ENCODE peak calls at places on chromosomes 3 and 15, in ten cellular contexts. O is endothelial cell, Y is foreskin fibroblast, R is neural crest cell, D is dorsolateral prefrontal cortex, I is heart left ventricle, A is NT2/D1, P is neural progenitor cell, L is stomach, V is cardiac muscle cell. H is an unnamed sample.

GRCh38 chr3:14299767-14300166 is 102.6 kb upstream of the SLC6A6 start:
- DNase-seq in I (no peak), D (no peak), V (no peak), L (no peak), R (no peak), Y (no peak), O (no peak), P (no peak), A (no peak), H (no peak)

GRCh38 chr15:70164910-70165791 is 67.4 kb upstream of the TLE3 start:
- DNase-seq in A (no peak), O (no peak), D (no peak), V (no peak), I (peak), R (no peak), L (peak), P (peak), Y (no peak), H (no peak)

GRCh38 chr15:62046064-62046779 is 14.0 kb downstream of the VPS13C start:
- DNase-seq in Y (no peak), O (no peak), A (no peak), L (no peak), R (no peak), P (no peak), V (no peak), I (no peak), D (no peak), H (no peak)

GRCh38 chr15:76566276-76566675 is 229.7 kb downstream of the ISL2 start:
- DNase-seq in O (no peak), P (no peak), Y (peak), R (no peak), I (no peak), L (no peak), D (no peak), A (no peak), V (no peak), H (no peak)

GRCh38 chr15:66053991-66054390 is 184.7 kb downstream of the RAB11A start:
- DNase-seq in Y (no peak), V (no peak), D (no peak), P (no peak), L (no peak), O (no peak), I (peak), R (no peak), A (no peak), H (no peak)

GRCh38 chr3:12898290-12898979 is 57.1 kb upstream of the RPL32 start:
- DNase-seq in O (no peak), P (no peak), A (no peak), V (no peak), Y (no peak), D (no peak), L (no peak), I (peak), R (no peak), H (no peak)

GRCh38 chr3:149941186-149941585 is 29.5 kb downstream of the PFN2 start:
- DNase-seq in R (no peak), I (no peak), V (no peak), A (no peak), P (no peak), L (no peak), O (no peak), Y (peak), D (no peak), H (no peak)

GRCh38 chr3:190673157-190673556 is 159.3 kb downstream of the IL1RAP start:
- DNase-seq in D (no peak), A (no peak), R (no peak), L (no peak), O (no peak), P (no peak), I (no peak), Y (no peak), V (peak), H (no peak)

GRCh38 chr15:55630921-55631320 is 42.8 kb upstream of the PYGO1 start:
- DNase-seq in I (no peak), D (no peak), A (no peak), R (no peak), L (no peak), O (no peak), Y (no peak), V (no peak), P (no peak), H (no peak)

GRCh38 chr3:144121661-144122060 is 150.0 kb downstream of the DIPK2A start:
- DNase-seq in O (no peak), A (no peak), D (no peak), L (no peak), V (no peak), P (no peak), Y (no peak), I (no peak), R (no peak), H (no peak)

GRCh38 chr3:56323986-56324420 is 144.3 kb downstream of the ERC2 start:
- DNase-seq in L (no peak), V (peak), O (no peak), A (no peak), R (no peak), Y (peak), I (no peak), D (no peak), P (peak), H (no peak)

GRCh38 chr3:32297366-32297765 is 58.9 kb downstream of the CMTM8 start:
- DNase-seq in O (no peak), V (no peak), D (no peak), Y (no peak), R (no peak), P (no peak), A (no peak), I (no peak), L (no peak), H (no peak)

GRCh38 chr15:58521293-58521991 is 89.7 kb downstream of the LIPC start:
- DNase-seq in D (peak), Y (peak), A (peak), R (no peak), O (peak), P (no peak), L (no peak), I (peak), V (peak), H (peak)

GRCh38 chr15:99566157-99566900 is 545 bp downstream of the MEF2A start:
- DNase-seq in V (no peak), D (no peak), Y (peak), R (peak), P (peak), L (no peak), I (peak), A (no peak), O (peak), H (peak)

GRCh38 chr15:22808240-22808639 is 21.8 kb downstream of the NIPA1 start:
- DNase-seq in I (no peak), A (no peak), O (no peak), D (no peak), V (no peak), L (peak), P (no peak), Y (no peak), R (no peak), H (no peak)

GRCh38 chr3:195184716-195185421 is 86.1 kb downstream of the XXYLT1 start:
- DNase-seq in A (no peak), V (no peak), D (no peak), L (no peak), I (no peak), Y (no peak), O (no peak), P (no peak), R (no peak), H (no peak)

GRCh38 chr3:89474333-89475130 is 367.1 kb downstream of the EPHA3 start:
- DNase-seq in I (no peak), L (no peak), Y (no peak), V (no peak), R (no peak), D (no peak), A (no peak), P (no peak), O (no peak), H (no peak)

GRCh38 chr3:191987951-191988350 is 527.0 kb downstream of the PYDC2 start:
- DNase-seq in Y (no peak), D (no peak), P (no peak), L (no peak), V (no peak), R (no peak), O (no peak), A (no peak), I (no peak), H (no peak)

GRCh38 chr15:26235864-26236263 is 372.7 kb upstream of the ATP10A start:
- DNase-seq in I (no peak), Y (no peak), D (no peak), L (no peak), O (no peak), A (no peak), P (peak), V (no peak), R (no peak), H (no peak)

GRCh38 chr3:142676151-142676550 is 47.7 kb upstream of the TRPC1 start:
- DNase-seq in D (no peak), V (no peak), O (no peak), A (no peak), I (no peak), P (no peak), Y (no peak), R (no peak), L (no peak), H (no peak)

GRCh38 chr3:26271848-26272247 is 350.7 kb upstream of the LRRC3B start:
- DNase-seq in P (no peak), A (no peak), V (no peak), Y (no peak), R (no peak), L (no peak), O (no peak), I (no peak), D (no peak), H (no peak)

GRCh38 chr3:127692501-127693335 is 20.0 kb downstream of the ABTB1 start:
- DNase-seq in R (no peak), V (no peak), P (no peak), O (no peak), Y (no peak), D (peak), L (no peak), A (no peak), I (peak), H (no peak)

GRCh38 chr15:101025896-101026631 is 106.9 kb downstream of the LRRK1 start:
- DNase-seq in I (peak), L (peak), R (peak), P (no peak), O (no peak), A (no peak), D (no peak), Y (no peak), V (no peak), H (no peak)

GRCh38 chr15:36468746-36469145 is 110.7 kb upstream of the CDIN1 start:
- DNase-seq in A (no peak), V (peak), R (no peak), P (no peak), I (peak), O (no peak), D (no peak), L (no peak), Y (peak), H (no peak)

GRCh38 chr15:64623347-64624024 is 151.9 kb downstream of the RBPMS2 start:
- DNase-seq in O (no peak), R (no peak), V (no peak), I (no peak), D (peak), Y (peak), A (no peak), P (no peak), L (no peak), H (no peak)

GRCh38 chr15:56817690-56818089 is 84.4 kb upstream of the ZNF280D start:
- DNase-seq in A (no peak), O (no peak), L (no peak), P (no peak), D (no peak), Y (peak), I (no peak), R (no peak), V (no peak), H (no peak)

GRCh38 chr15:63686352-63686751 is 89.2 kb downstream of the FBXL22 start:
- DNase-seq in Y (no peak), A (no peak), V (no peak), R (no peak), P (no peak), I (no peak), O (no peak), L (no peak), D (no peak), H (no peak)

GRCh38 chr15:62549345-62549970 is 384.4 kb upstream of the C2CD4B start:
- DNase-seq in O (peak), R (peak), V (peak), I (no peak), A (peak), Y (peak), P (peak), D (no peak), L (peak), H (no peak)

GRCh38 chr3:109702252-109702651 is 364.9 kb upstream of the DPPA4 start:
- DNase-seq in R (no peak), Y (no peak), V (peak), D (no peak), A (no peak), O (no peak), P (no peak), L (no peak), I (no peak), H (no peak)

GRCh38 chr3:179068779-179069530 is 2.7 kb downstream of the ZMAT3 start:
- DNase-seq in Y (peak), O (peak), V (peak), I (no peak), D (no peak), A (no peak), L (no peak), R (no peak), P (peak), H (peak)

GRCh38 chr15:50884583-50884982 is 23.9 kb upstream of the AP4E1 start:
- DNase-seq in O (no peak), Y (peak), D (no peak), I (no peak), A (no peak), P (no peak), V (no peak), R (no peak), L (no peak), H (no peak)

GRCh38 chr15:36177590-36178281 is 401.7 kb upstream of the CDIN1 start:
- DNase-seq in V (no peak), P (no peak), O (no peak), L (no peak), Y (peak), D (no peak), I (no peak), A (no peak), R (no peak), H (no peak)

GRCh38 chr15:89514596-89515406 is 18.4 kb upstream of the RHCG start:
- DNase-seq in I (no peak), O (no peak), P (no peak), Y (peak), V (no peak), D (no peak), A (no peak), L (no peak), R (no peak), H (no peak)

GRCh38 chr3:95705786-95706418 is 1108.5 kb upstream of the EPHA6 start:
- DNase-seq in I (no peak), V (no peak), O (no peak), A (no peak), L (no peak), Y (no peak), P (no peak), R (no peak), D (no peak), H (no peak)